ENCODE peak calls at places on chromosome 14, in eight cellular contexts. X is effector CD4-positive, alpha-beta T cell; W is PC-9; U is HS-5; Q is small intestine; T is T-helper 2 cell; F is NCI-H1694; C is nucleus accumbens. Z is an unnamed sample.

GRCh38 chr14:60381909-60382308 is 104.0 kb downstream of the C14orf39 start:
- DNase-seq in X (no peak), W (peak), U (no peak), Q (no peak), T (no peak), F (no peak), C (no peak), Z (no peak)

GRCh38 chr14:74825008-74825407 is 50.9 kb downstream of the PROX2 start:
- DNase-seq in X (no peak), W (no peak), U (peak), Q (no peak), T (no peak), F (no peak), C (no peak), Z (no peak)

GRCh38 chr14:57346741-57347140 is 43.6 kb upstream of the NAA30 start:
- DNase-seq in X (no peak), W (no peak), U (no peak), Q (no peak), T (no peak), F (no peak), C (no peak), Z (no peak)

GRCh38 chr14:104292084-104292970 is 153.9 kb downstream of the KIF26A start:
- DNase-seq in X (no peak), W (no peak), U (no peak), Q (no peak), T (no peak), F (no peak), C (no peak), Z (no peak)

GRCh38 chr14:59585891-59586554 is 9.4 kb upstream of the CCDC175 start:
- DNase-seq in X (no peak), W (no peak), U (no peak), Q (no peak), T (no peak), F (no peak), C (no peak), Z (no peak)

GRCh38 chr14:105257464-105257863 is 9.1 kb downstream of the BTBD6 start:
- DNase-seq in X (no peak), W (no peak), U (no peak), Q (peak), T (no peak), F (no peak), C (no peak), Z (no peak)

GRCh38 chr14:89794096-89794495 is 160.4 kb downstream of the EFCAB11 start:
- DNase-seq in X (no peak), W (no peak), U (no peak), Q (no peak), T (no peak), F (no peak), C (no peak), Z (no peak)

GRCh38 chr14:96706893-96707292 is 90.3 kb upstream of the VRK1 start:
- DNase-seq in X (no peak), W (no peak), U (no peak), Q (no peak), T (no peak), F (no peak), C (no peak), Z (no peak)

GRCh38 chr14:90489916-90490726 is 93.3 kb downstream of the CALM1 start:
- DNase-seq in X (no peak), W (no peak), U (no peak), Q (no peak), T (no peak), F (no peak), C (no peak), Z (no peak)

GRCh38 chr14:55505846-55506245 is 65.4 kb upstream of the TBPL2 start:
- DNase-seq in X (no peak), W (no peak), U (no peak), Q (no peak), T (no peak), F (no peak), C (no peak), Z (no peak)

GRCh38 chr14:32382704-32383103 is 53.6 kb downstream of the AKAP6 start:
- DNase-seq in X (no peak), W (peak), U (no peak), Q (no peak), T (no peak), F (no peak), C (no peak), Z (peak)

GRCh38 chr14:92215579-92215978 is 93.8 kb downstream of the CPSF2 start:
- DNase-seq in X (no peak), W (no peak), U (no peak), Q (no peak), T (no peak), F (no peak), C (no peak), Z (no peak)

GRCh38 chr14:52399886-52400599 is 85.9 kb downstream of the PTGER2 start:
- DNase-seq in X (no peak), W (no peak), U (no peak), Q (no peak), T (no peak), F (no peak), C (no peak), Z (no peak)

GRCh38 chr14:60845523-60845922 is 111.0 kb downstream of the MNAT1 start:
- DNase-seq in X (no peak), W (no peak), U (no peak), Q (no peak), T (no peak), F (no peak), C (no peak), Z (no peak)

GRCh38 chr14:98171654-98172053 is 1100.3 kb downstream of the BCL11B start:
- DNase-seq in X (no peak), W (no peak), U (no peak), Q (no peak), T (no peak), F (no peak), C (no peak), Z (no peak)

GRCh38 chr14:54845616-54846015 is 57.0 kb downstream of the GCH1 start:
- DNase-seq in X (no peak), W (no peak), U (no peak), Q (no peak), T (no peak), F (no peak), C (no peak), Z (no peak)

GRCh38 chr14:59570122-59570521 is 6.5 kb downstream of the CCDC175 start:
- DNase-seq in X (no peak), W (no peak), U (no peak), Q (peak), T (no peak), F (peak), C (no peak), Z (no peak)

GRCh38 chr14:68789002-68789797 is 3.7 kb downstream of the ZFP36L1 start:
- DNase-seq in X (peak), W (peak), U (no peak), Q (peak), T (peak), F (peak), C (no peak), Z (peak)

GRCh38 chr14:105250986-105251385 is 2.7 kb downstream of the BTBD6 start:
- DNase-seq in X (no peak), W (no peak), U (no peak), Q (no peak), T (no peak), F (peak), C (no peak), Z (no peak)

GRCh38 chr14:24556756-24557155 is 19.3 kb downstream of the CTSG start:
- DNase-seq in X (no peak), W (no peak), U (peak), Q (no peak), T (no peak), F (no peak), C (no peak), Z (no peak)

GRCh38 chr14:68248481-68249255 is 429.1 kb downstream of the RAD51B start:
- DNase-seq in X (peak), W (peak), U (no peak), Q (peak), T (no peak), F (peak), C (no peak), Z (peak)

GRCh38 chr14:22549981-22550670 is 38.9 kb downstream of the DAD1 start:
- DNase-seq in X (peak), W (no peak), U (no peak), Q (no peak), T (peak), F (no peak), C (no peak), Z (no peak)

GRCh38 chr14:80653951-80654350 is 287.6 kb downstream of the CEP128 start:
- DNase-seq in X (no peak), W (no peak), U (no peak), Q (no peak), T (no peak), F (no peak), C (no peak), Z (no peak)